ENCODE peak calls at places on chromosomes 5 and 9, in six cellular contexts. E is HCT116, C is K562, H is GM12878, G is HepG2, A is SK-N-SH. X is an unnamed sample.
A peak's percentile ranks its signal among the peaks of the same experiment; 100 is the strongest.

GRCh38 chr9:86324308-86324707 is 29.9 kb downstream of the TUT7 start:
- DNase-seq in E (no peak), C (no peak), H (no peak), G (no peak), A (no peak), X (no peak)

GRCh38 chr9:92963831-92964606 is 16.7 kb downstream of the FGD3 start:
- DNase-seq in E (no peak), C (no peak), H (peak; percentile 80), G (peak; percentile 39), A (no peak), X (no peak)

GRCh38 chr9:86405926-86406325 is 51.7 kb upstream of the TUT7 start:
- DNase-seq in E (peak; percentile 58), C (no peak), H (no peak), G (peak; percentile 53), A (no peak), X (peak; percentile 25)

GRCh38 chr5:122311888-122312669 is at the start of gene SNCAIP:
- DNase-seq in E (no peak), C (peak; percentile 8), H (no peak), G (no peak), A (peak; percentile 81), X (no peak)

GRCh38 chr5:88248743-88249540 is 19.7 kb downstream of the TMEM161B start:
- DNase-seq in E (no peak), C (no peak), H (no peak), G (no peak), A (no peak), X (no peak)

GRCh38 chr9:86942352-86943222 is 4.7 kb downstream of the GAS1 start:
- DNase-seq in E (no peak), C (no peak), H (no peak), G (no peak), A (no peak), X (no peak)

GRCh38 chr9:13857521-13857920 is 456.4 kb downstream of the NFIB start:
- DNase-seq in E (no peak), C (no peak), H (no peak), G (no peak), A (no peak), X (no peak)

GRCh38 chr9:12972608-12973589 is 198.1 kb downstream of the LURAP1L start:
- DNase-seq in E (no peak), C (no peak), H (no peak), G (peak; percentile 27), A (no peak), X (no peak)

GRCh38 chr9:87545858-87546257 is 48.2 kb downstream of the DAPK1 start:
- DNase-seq in E (no peak), C (no peak), H (no peak), G (no peak), A (no peak), X (no peak)

GRCh38 chr5:126742425-126742824 is 34.5 kb upstream of the LMNB1 start:
- DNase-seq in E (no peak), C (no peak), H (no peak), G (no peak), A (no peak), X (no peak)

GRCh38 chr9:613771-614347 is 227.6 kb upstream of the DMRT1 start:
- DNase-seq in E (peak; percentile 13), C (peak; percentile 4), H (peak; percentile 8), G (peak; percentile 88), A (peak; percentile 15), X (peak; percentile 4)

GRCh38 chr9:100426194-100426531 is 780 bp upstream of the MSANTD3 start:
- DNase-seq in E (no peak), C (no peak), H (no peak), G (no peak), A (peak; percentile 29), X (no peak)

GRCh38 chr9:100428871-100429654 is 2.1 kb downstream of the MSANTD3 start:
- DNase-seq in E (peak; percentile 83), C (no peak), H (no peak), G (peak; percentile 89), A (no peak), X (peak; percentile 91)

GRCh38 chr9:100426532-100427365 is at the start of gene MSANTD3:
- DNase-seq in E (peak; percentile 50), C (peak; percentile 90), H (no peak), G (peak; percentile 76), A (peak; percentile 94), X (no peak)

GRCh38 chr9:100425758-100426157 is 1.2 kb upstream of the MSANTD3 start:
- DNase-seq in E (no peak), C (no peak), H (no peak), G (no peak), A (no peak), X (no peak)

DNA sequence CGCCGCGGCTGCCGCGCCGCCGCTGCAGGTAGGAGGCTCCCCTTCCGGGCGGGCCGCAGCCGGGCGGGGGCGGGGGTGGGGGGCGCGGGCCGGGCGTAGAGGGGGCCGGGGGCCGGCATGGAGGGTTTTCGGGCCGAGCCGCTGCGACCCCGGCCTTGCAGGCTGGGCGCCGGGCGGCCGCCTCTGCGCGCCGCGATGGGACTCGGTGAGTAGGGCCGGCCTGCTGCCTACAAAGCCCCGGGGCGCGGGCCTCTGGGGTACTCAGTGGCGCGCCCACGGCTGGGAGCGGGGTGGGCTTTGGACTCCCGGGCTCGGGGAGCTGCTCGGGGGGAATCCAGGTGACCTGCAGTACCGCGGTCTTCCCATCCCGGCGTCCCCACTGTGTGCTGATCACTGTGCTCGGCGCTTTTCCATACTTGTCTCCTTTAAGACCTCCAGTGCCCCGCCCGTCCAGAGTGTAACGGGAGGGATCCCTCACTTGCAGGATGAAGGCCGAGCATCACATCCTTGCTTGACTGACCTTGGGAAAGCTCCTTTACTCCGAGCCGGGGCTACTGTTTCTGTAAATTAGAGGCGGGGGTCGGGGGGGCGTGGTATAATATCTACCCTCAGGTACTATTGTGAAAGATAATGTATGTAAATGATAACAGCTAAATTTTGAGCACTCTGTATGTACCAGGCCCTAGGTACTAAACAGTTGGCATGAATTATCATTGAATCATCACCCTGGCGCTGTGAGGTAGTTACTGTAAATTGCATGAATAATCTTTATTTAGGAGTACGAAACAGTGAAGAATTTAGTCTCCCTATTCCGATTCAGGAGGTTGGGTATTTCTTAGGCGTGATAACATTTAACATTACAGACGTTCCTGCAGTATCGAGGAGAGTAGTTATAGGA is 672 bp downstream of the MSANTD3 start:
- DNase-seq in E (peak; percentile 35), C (no peak), H (no peak), G (peak; percentile 36), A (no peak), X (no peak)
- TF ChIP-seq SIN3A in E (no peak), C (no peak), H (no peak), G (no peak), A (no peak), X (no peak)

DNA sequence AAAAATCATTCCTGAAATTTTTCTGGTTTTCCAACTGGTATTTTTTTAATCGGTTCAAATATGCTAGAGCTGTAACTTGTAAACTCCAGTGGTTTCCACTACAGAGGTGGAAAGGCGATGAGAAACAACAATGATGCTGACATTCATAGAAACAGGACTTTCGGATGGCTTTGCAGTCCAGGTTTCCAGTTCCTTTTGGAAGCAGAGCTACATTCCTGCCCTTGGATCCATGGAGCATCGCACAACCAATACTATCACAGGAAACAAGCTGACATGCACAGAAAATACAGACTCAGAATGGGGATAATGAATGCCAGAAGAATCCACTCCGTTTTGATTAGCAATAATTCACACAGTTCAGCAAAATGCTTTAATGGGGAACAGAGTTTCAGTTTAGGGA is 140.0 kb downstream of the EPB41L4A start:
- DNase-seq in E (no peak), C (no peak), H (no peak), G (no peak), A (no peak), X (no peak)
- H3K4me1 ChIP-seq in E (no peaks in the 10 kb centered on the region), C (no peaks in the 10 kb centered on the region), H (no peaks in the 10 kb centered on the region), G (no peaks in the 10 kb centered on the region), A (no peaks in the 10 kb centered on the region), X (no peaks in the 10 kb centered on the region)

GRCh38 chr5:81852277-81853004 is 101.5 kb upstream of the SSBP2 start:
- DNase-seq in E (peak; percentile 51), C (peak; percentile 46), H (no peak), G (no peak), A (peak; percentile 59), X (no peak)
- TF ChIP-seq SIN3A in E (peak; percentile 25), C (no peak), H (no peak), G (no peak), A (no peak), X (no peak)

DNA sequence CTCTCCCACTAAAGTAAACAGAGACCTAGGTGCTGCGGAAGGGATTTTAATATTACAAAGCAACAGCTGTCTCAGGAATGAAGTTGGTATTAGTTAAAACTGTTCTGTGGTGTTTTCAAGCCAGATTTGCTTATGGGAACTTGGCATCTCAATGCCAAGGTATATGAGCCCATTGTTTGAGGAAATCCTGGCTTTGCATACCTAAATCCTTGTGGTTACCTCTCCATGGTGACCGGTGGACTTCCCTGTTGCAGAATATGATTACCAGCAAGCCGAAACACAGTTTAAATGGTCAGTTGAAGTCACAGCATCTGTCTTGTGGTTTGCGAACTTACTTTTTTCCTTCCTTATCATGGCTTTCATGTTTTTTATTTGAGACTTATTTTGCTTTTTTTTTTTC is 62.3 kb upstream of the TXNDC8 start:
- DNase-seq in E (no peak), C (no peak), H (no peak), G (no peak), A (no peak), X (no peak)
- H3K4me1 ChIP-seq in E (no peaks in the 10 kb centered on the region), C (no peaks in the 10 kb centered on the region), H (no peaks in the 10 kb centered on the region), G (no peaks in the 10 kb centered on the region), A (no peaks in the 10 kb centered on the region), X (no peaks in the 10 kb centered on the region)

GRCh38 chr9:105306533-105307140 is 62.2 kb downstream of the SLC44A1 start:
- DNase-seq in E (no peak), C (no peak), H (no peak), G (no peak), A (no peak), X (no peak)
- TF ChIP-seq SIN3A in E (no peak), C (no peak), H (no peak), G (no peak), A (no peak), X (no peak)

DNA sequence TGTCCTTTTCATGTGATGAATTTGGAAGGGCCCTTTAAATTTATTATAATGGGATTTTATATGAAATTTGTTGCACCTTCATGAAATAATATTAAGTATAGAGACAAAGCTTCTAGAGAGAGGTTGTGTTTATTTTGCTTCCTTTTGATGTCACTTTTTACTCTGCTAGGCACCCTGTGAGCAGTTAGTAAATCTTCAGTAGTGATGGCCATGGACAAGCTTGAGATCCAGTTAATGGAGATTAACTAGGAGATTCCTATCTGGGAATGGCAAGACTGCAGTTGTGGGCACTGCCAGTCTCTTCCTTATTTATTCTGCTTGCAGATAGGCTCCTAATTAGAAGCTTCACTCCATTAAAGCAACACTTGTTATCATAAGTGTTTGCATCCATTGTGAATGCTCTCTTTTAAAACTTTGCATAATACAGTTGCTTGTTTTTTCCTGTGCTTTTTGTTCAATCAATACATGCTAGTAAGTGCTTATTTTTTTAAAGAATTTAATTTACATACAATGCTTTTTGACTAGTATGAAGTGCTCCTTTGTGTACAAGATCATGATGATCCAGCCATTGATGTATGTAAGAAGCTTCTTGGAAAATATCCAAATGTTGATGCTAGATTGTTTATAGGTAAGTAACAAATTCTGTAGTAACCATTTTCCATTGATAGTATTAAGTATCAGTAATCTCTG is 25.9 kb downstream of the UGCG start:
- DNase-seq in E (no peak), C (no peak), H (no peak), G (no peak), A (no peak), X (no peak)
- H3K4me1 ChIP-seq in E (peaks cover 5% of the 10 kb centered on the region), C (no peaks in the 10 kb centered on the region), H (peaks cover 24% of the 10 kb centered on the region), G (peaks cover 3% of the 10 kb centered on the region), A (no peaks in the 10 kb centered on the region), X (peaks cover 25% of the 10 kb centered on the region)